ENCODE peak calls at places on chromosomes 3 and 15, in ten cellular contexts. M, J, B, L, H, Q, U, I, C and Z are unnamed samples.

GRCh38 chr15:50058231-50058630 is 60.8 kb downstream of the ATP8B4 start:
- DNase-seq in I (no peak), U (no peak), J (no peak), H (no peak), C (no peak), L (peak; percentile 62), Q (no peak), B (peak; percentile 68), M (no peak), Z (no peak)

GRCh38 chr15:59976480-59976879 is 27.6 kb upstream of the FOXB1 start:
- DNase-seq in J (no peak), B (no peak), L (no peak), M (no peak), Q (peak; percentile 69), I (no peak), U (no peak), H (no peak), C (no peak), Z (no peak)

GRCh38 chr3:195905970-195906864 is 2.1 kb downstream of the TNK2 start:
- DNase-seq in M (no peak), Q (peak; percentile 47), H (no peak), U (no peak), B (no peak), L (peak; percentile 74), J (no peak), I (no peak), C (peak; percentile 61), Z (no peak)

GRCh38 chr3:55330355-55330754 is 156.8 kb downstream of the WNT5A start:
- DNase-seq in I (no peak), U (peak; percentile 19), M (no peak), C (peak; percentile 94), H (peak; percentile 94), B (no peak), L (peak; percentile 99), J (no peak), Q (no peak), Z (no peak)

GRCh38 chr3:10505050-10505790 is at the start of gene ATP2B2:
- DNase-seq in L (peak; percentile 9), B (no peak), C (no peak), Q (peak; percentile 13), H (no peak), I (no peak), M (peak; percentile 77), U (no peak), J (no peak), Z (no peak)

GRCh38 chr3:172735014-172735413 is 15.5 kb upstream of the ECT2 start:
- DNase-seq in U (no peak), B (no peak), L (no peak), H (no peak), I (no peak), C (no peak), Q (no peak), M (no peak), J (no peak), Z (no peak)

GRCh38 chr3:30996467-30996866 is 102.0 kb upstream of the GADL1 start:
- DNase-seq in B (no peak), H (no peak), L (no peak), C (no peak), U (no peak), M (peak; percentile 64), I (no peak), Q (no peak), J (no peak), Z (no peak)

GRCh38 chr15:22945071-22945470 is 35.1 kb downstream of the CYFIP1 start:
- DNase-seq in M (no peak), J (no peak), C (no peak), Q (no peak), L (no peak), H (no peak), B (no peak), I (no peak), U (no peak), Z (no peak)

GRCh38 chr3:43185256-43185655 is 79.4 kb upstream of the POMGNT2 start:
- DNase-seq in I (no peak), H (no peak), Q (no peak), B (no peak), U (no peak), M (no peak), C (no peak), L (no peak), J (no peak), Z (no peak)

DNA sequence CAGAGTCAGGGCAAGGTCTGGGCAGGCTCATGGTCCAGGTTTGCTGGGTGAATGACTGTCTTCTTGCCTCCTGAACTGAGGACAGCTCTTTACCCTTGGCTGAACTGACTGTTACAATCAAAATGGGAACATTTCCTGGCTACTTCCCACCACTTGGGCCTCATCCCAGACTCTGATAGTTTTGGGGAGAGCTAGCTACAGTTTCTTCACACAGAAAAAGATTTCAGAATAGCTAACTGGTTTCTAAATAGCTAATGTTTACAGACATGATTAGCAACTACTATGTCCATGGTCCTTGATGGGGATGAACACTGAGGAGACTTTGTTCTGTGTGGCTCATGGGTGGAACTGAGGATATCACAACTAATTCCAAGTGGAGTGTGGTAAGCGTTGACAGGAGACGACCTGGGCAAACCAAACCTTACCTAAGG is 7.1 kb downstream of the ALPK3 start:
- DNase-seq in J (peak; percentile 70), M (no peak), C (no peak), B (no peak), H (no peak), Q (no peak), L (peak; percentile 33), I (peak; percentile 77), U (no peak), Z (no peak)
- H3K36me3 ChIP-seq in J (no peaks in the 10 kb centered on the region), M (peaks cover 10% of the 10 kb centered on the region), C (no peaks in the 10 kb centered on the region), B (no peaks in the 10 kb centered on the region), H (peaks cover 2% of the 10 kb centered on the region), Q (no peaks in the 10 kb centered on the region), L (no peaks in the 10 kb centered on the region), I (no peaks in the 10 kb centered on the region), U (no peaks in the 10 kb centered on the region), Z (no peaks in the 10 kb centered on the region)

DNA sequence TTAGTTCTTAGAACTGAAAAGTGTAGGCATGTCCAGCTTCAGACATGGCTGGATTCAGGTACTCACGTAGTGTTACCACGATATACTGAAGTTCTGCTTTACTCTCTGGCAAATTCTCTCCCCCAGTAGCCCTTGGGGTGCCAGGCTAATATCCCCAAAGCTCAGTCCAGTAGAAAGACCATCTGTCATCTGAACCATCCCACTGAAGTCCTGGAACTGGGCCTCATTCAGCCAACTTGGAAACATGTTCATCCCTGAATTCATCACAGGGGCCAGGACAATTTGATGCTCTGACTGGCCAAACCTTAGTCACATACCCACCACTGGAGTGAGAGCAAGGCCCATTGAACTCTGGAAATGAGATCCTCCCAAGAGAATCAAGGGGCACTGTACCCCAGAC is 8.2 kb downstream of the EFCC1 start:
- DNase-seq in M (no peak), J (no peak), L (no peak), Q (no peak), U (no peak), I (no peak), B (no peak), H (no peak), C (no peak), Z (no peak)
- H3K27ac ChIP-seq in M (no peak overlapping the region), J (no peak overlapping the region), L (no peak overlapping the region), Q (no peak overlapping the region), U (no peak overlapping the region), I (no peak overlapping the region), B (no peak overlapping the region), H (no peak overlapping the region), C (no peak overlapping the region), Z (no peak overlapping the region)

DNA sequence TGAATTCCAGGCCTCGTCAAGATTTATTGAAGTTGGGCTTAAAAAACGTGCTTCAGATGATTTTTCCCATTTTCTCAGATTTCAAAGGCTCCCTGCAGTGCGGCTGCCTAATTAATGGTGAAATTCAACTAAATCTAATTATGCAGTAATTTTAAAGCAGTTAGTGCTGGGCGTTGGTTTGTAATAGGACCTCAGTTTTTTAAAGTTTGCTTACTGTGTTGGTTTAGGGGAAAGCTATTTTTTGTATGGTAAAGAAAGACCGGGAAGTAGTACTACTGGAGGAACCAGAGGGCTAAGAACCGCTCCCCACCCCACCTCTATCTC is 11.6 kb downstream of the NR2F2 start:
- DNase-seq in Q (no peak), B (peak; percentile 33), J (no peak), M (no peak), U (no peak), C (no peak), I (no peak), H (no peak), L (no peak), Z (no peak)
- TF ChIP-seq CTCF in Q (no peak), B (no peak), J (no peak), M (no peak), U (no peak), C (no peak), I (no peak), H (no peak), L (no peak), Z (no peak)

GRCh38 chr15:48603922-48604321 is 41.6 kb downstream of the FBN1 start:
- DNase-seq in I (no peak), C (no peak), M (no peak), L (peak; percentile 42), U (no peak), H (no peak), J (no peak), B (peak; percentile 41), Q (no peak), Z (no peak)

GRCh38 chr15:48601095-48601494 is 44.4 kb downstream of the FBN1 start:
- DNase-seq in L (no peak), H (no peak), I (no peak), B (no peak), J (no peak), M (no peak), U (no peak), Q (no peak), C (no peak), Z (no peak)

GRCh38 chr15:48603123-48603500 is 42.4 kb downstream of the FBN1 start:
- DNase-seq in H (no peak), I (no peak), B (peak; percentile 81), M (peak; percentile 26), L (peak; percentile 45), J (no peak), Q (no peak), C (peak; percentile 4), U (no peak), Z (no peak)

GRCh38 chr15:48604567-48604966 is 40.9 kb downstream of the FBN1 start:
- DNase-seq in L (no peak), U (no peak), H (no peak), C (no peak), B (no peak), M (no peak), I (no peak), J (no peak), Q (no peak), Z (no peak)

GRCh38 chr15:48602358-48603122 is 43.0 kb downstream of the FBN1 start:
- DNase-seq in Q (no peak), M (peak; percentile 8), U (no peak), I (no peak), J (no peak), C (peak; percentile 4), H (peak; percentile 48), B (peak; percentile 91), L (peak; percentile 89), Z (no peak)
- H3K36me3 ChIP-seq in Q (no peaks in the 10 kb centered on the region), M (no peaks in the 10 kb centered on the region), U (no peaks in the 10 kb centered on the region), I (peaks cover 13% of the 10 kb centered on the region), J (no peaks in the 10 kb centered on the region), C (no peaks in the 10 kb centered on the region), H (peaks cover 53% of the 10 kb centered on the region), B (peaks cover 3% of the 10 kb centered on the region), L (peaks cover 12% of the 10 kb centered on the region), Z (no peaks in the 10 kb centered on the region)

DNA sequence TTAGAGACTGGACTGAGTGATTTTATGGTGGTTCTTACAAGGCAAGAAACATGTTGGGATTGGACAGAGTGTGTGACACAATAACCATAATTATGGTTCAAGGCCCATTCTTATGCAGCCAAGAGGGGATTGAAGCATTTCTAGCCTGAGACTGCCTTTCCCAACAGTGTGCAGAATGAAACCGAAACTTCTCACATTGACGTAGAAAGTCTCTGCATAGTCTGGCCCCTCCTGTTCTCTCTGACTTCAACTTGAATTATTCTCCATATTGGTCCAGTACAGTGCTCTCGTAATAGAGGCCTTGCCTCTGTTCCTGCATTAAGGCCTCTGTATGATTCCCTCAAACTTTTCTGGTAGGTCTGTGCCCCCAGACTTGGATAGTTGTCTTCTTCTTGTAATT is 138.3 kb downstream of the DIPK2A start:
- DNase-seq in J (no peak), M (no peak), H (no peak), L (no peak), Q (no peak), B (no peak), I (no peak), U (no peak), C (no peak), Z (no peak)
- H3K27ac ChIP-seq in J (no peak overlapping the region), M (no peak overlapping the region), H (no peak overlapping the region), L (peak overlapping the region; percentile 18), Q (no peak overlapping the region), B (no peak overlapping the region), I (no peak overlapping the region), U (no peak overlapping the region), C (no peak overlapping the region), Z (no peak overlapping the region)